ENCODE peak calls at places on chromosome 21, in five cellular contexts. One of them, this sample, is unnamed.

GRCh38 chr21:29217818-29218252 is 80.9 kb upstream of the BACH1 start:
- DNase-seq in NCI-H2081: peak; percentile 28
- DNase-seq in T-helper 2 cell: no peak
- DNase-seq in immature natural killer cell: no peak
- DNase-seq in endothelial cell: no peak
- DNase-seq in this sample: no peak

GRCh38 chr21:17572431-17572830 is 40.3 kb downstream of the BTG3 start:
- DNase-seq in NCI-H2081: no peak
- DNase-seq in T-helper 2 cell: no peak
- DNase-seq in immature natural killer cell: no peak
- DNase-seq in endothelial cell: no peak
- DNase-seq in this sample: no peak

GRCh38 chr21:32578107-32578691 is 7.1 kb downstream of the TCP10L start:
- DNase-seq in NCI-H2081: no peak
- DNase-seq in T-helper 2 cell: peak; percentile 27
- DNase-seq in immature natural killer cell: peak; percentile 15
- DNase-seq in endothelial cell: peak; percentile 54
- DNase-seq in this sample: no peak

GRCh38 chr21:32336711-32337110 is 38.1 kb downstream of the MRAP start:
- DNase-seq in NCI-H2081: no peak
- DNase-seq in T-helper 2 cell: no peak
- DNase-seq in immature natural killer cell: no peak
- DNase-seq in endothelial cell: no peak
- DNase-seq in this sample: no peak

GRCh38 chr21:27171704-27172103 is 204.8 kb upstream of the ADAMTS5 start:
- DNase-seq in NCI-H2081: no peak
- DNase-seq in T-helper 2 cell: no peak
- DNase-seq in immature natural killer cell: no peak
- DNase-seq in endothelial cell: no peak
- DNase-seq in this sample: no peak

GRCh38 chr21:26422138-26422537 is 150.9 kb downstream of the CYYR1 start:
- DNase-seq in NCI-H2081: no peak
- DNase-seq in T-helper 2 cell: no peak
- DNase-seq in immature natural killer cell: no peak
- DNase-seq in endothelial cell: no peak
- DNase-seq in this sample: no peak

GRCh38 chr21:35779690-35780570 is 280.4 kb downstream of the SETD4 start:
- DNase-seq in NCI-H2081: no peak
- DNase-seq in T-helper 2 cell: no peak
- DNase-seq in immature natural killer cell: no peak
- DNase-seq in endothelial cell: no peak
- DNase-seq in this sample: no peak

GRCh38 chr21:36695671-36696389 is 3.1 kb upstream of the SIM2 start:
- DNase-seq in NCI-H2081: no peak
- DNase-seq in T-helper 2 cell: no peak
- DNase-seq in immature natural killer cell: no peak
- DNase-seq in endothelial cell: peak; percentile 43
- DNase-seq in this sample: no peak

GRCh38 chr21:32456497-32456918 is 44.0 kb downstream of the EVA1C start:
- DNase-seq in NCI-H2081: no peak
- DNase-seq in T-helper 2 cell: no peak
- DNase-seq in immature natural killer cell: no peak
- DNase-seq in endothelial cell: no peak
- DNase-seq in this sample: no peak

GRCh38 chr21:46024983-46025860 is 43.7 kb downstream of the COL6A1 start:
- DNase-seq in NCI-H2081: no peak
- DNase-seq in T-helper 2 cell: no peak
- DNase-seq in immature natural killer cell: no peak
- DNase-seq in endothelial cell: no peak
- DNase-seq in this sample: no peak

GRCh38 chr21:45577806-45578801 is 35.9 kb upstream of the SLC19A1 start:
- DNase-seq in NCI-H2081: peak; percentile 29
- DNase-seq in T-helper 2 cell: no peak
- DNase-seq in immature natural killer cell: no peak
- DNase-seq in endothelial cell: no peak
- DNase-seq in this sample: peak; percentile 51

GRCh38 chr21:36701912-36702621 is 3.2 kb downstream of the SIM2 start:
- DNase-seq in NCI-H2081: no peak
- DNase-seq in T-helper 2 cell: no peak
- DNase-seq in immature natural killer cell: no peak
- DNase-seq in endothelial cell: peak; percentile 8
- DNase-seq in this sample: peak; percentile 34

GRCh38 chr21:20999567-21000169 is 1.5 kb downstream of the NCAM2 start:
- DNase-seq in NCI-H2081: peak; percentile 53
- DNase-seq in T-helper 2 cell: no peak
- DNase-seq in immature natural killer cell: no peak
- DNase-seq in endothelial cell: peak; percentile 62
- DNase-seq in this sample: peak; percentile 11

GRCh38 chr21:41864311-41865001 is 14.7 kb downstream of the PRDM15 start:
- DNase-seq in NCI-H2081: no peak
- DNase-seq in T-helper 2 cell: no peak
- DNase-seq in immature natural killer cell: no peak
- DNase-seq in endothelial cell: no peak
- DNase-seq in this sample: no peak

GRCh38 chr21:32886339-32886738 is 114.8 kb upstream of the PAXBP1 start:
- DNase-seq in NCI-H2081: no peak
- DNase-seq in T-helper 2 cell: peak; percentile 19
- DNase-seq in immature natural killer cell: peak; percentile 21
- DNase-seq in endothelial cell: no peak
- DNase-seq in this sample: peak; percentile 9

GRCh38 chr21:25563399-25564116 is 43.7 kb downstream of the MRPL39 start:
- DNase-seq in NCI-H2081: no peak
- DNase-seq in T-helper 2 cell: peak; percentile 51
- DNase-seq in immature natural killer cell: peak; percentile 59
- DNase-seq in endothelial cell: no peak
- DNase-seq in this sample: no peak

GRCh38 chr21:45385549-45386050 is 19.4 kb upstream of the COL18A1 start:
- DNase-seq in NCI-H2081: no peak
- DNase-seq in T-helper 2 cell: no peak
- DNase-seq in immature natural killer cell: no peak
- DNase-seq in endothelial cell: no peak
- DNase-seq in this sample: no peak

GRCh38 chr21:27408826-27409225 is 441.9 kb upstream of the ADAMTS5 start:
- DNase-seq in NCI-H2081: no peak
- DNase-seq in T-helper 2 cell: no peak
- DNase-seq in immature natural killer cell: no peak
- DNase-seq in endothelial cell: no peak
- DNase-seq in this sample: no peak

GRCh38 chr21:44947111-44947929 is 7.5 kb downstream of the SLX9 start:
- DNase-seq in NCI-H2081: no peak
- DNase-seq in T-helper 2 cell: no peak
- DNase-seq in immature natural killer cell: no peak
- DNase-seq in endothelial cell: no peak
- DNase-seq in this sample: no peak

GRCh38 chr21:45220106-45220505 is 67.6 kb downstream of the POFUT2 start:
- DNase-seq in NCI-H2081: no peak
- DNase-seq in T-helper 2 cell: no peak
- DNase-seq in immature natural killer cell: no peak
- DNase-seq in endothelial cell: no peak
- DNase-seq in this sample: no peak

GRCh38 chr21:28224191-28224755 is 768.4 kb downstream of the LTN1 start:
- DNase-seq in NCI-H2081: no peak
- DNase-seq in T-helper 2 cell: no peak
- DNase-seq in immature natural killer cell: no peak
- DNase-seq in endothelial cell: no peak
- DNase-seq in this sample: no peak

GRCh38 chr21:40830836-40831235 is 16.1 kb downstream of the DSCAM start:
- DNase-seq in NCI-H2081: no peak
- DNase-seq in T-helper 2 cell: no peak
- DNase-seq in immature natural killer cell: no peak
- DNase-seq in endothelial cell: no peak
- DNase-seq in this sample: no peak

GRCh38 chr21:36209626-36210171 is 53.1 kb downstream of the DOP1B start:
- DNase-seq in NCI-H2081: peak; percentile 58
- DNase-seq in T-helper 2 cell: peak; percentile 7
- DNase-seq in immature natural killer cell: peak; percentile 37
- DNase-seq in endothelial cell: peak; percentile 26
- DNase-seq in this sample: peak; percentile 77

GRCh38 chr21:42300956-42301355 is 14.3 kb downstream of the TFF3 start:
- DNase-seq in NCI-H2081: no peak
- DNase-seq in T-helper 2 cell: no peak
- DNase-seq in immature natural killer cell: no peak
- DNase-seq in endothelial cell: no peak
- DNase-seq in this sample: no peak

This sample was measured in NCI-H526.